ENCODE peak calls at places on chromosomes 3 and 15, in eight cellular contexts. One of them, this sample, is unnamed.

GRCh38 chr15:62783303-62783957 is 259.1 kb upstream of the TPM1 start:
- DNase-seq in RKO: no peak
- DNase-seq in GM23338: no peak
- DNase-seq in activated CD4-positive, alpha-beta T cell treated with anti-CD3 and anti-CD28 coated beads, Interleukin-2, amount 10 ng/mL, durations not matched to agents 7 days and 5 days: no peak
- DNase-seq in heart right ventricle: no peak
- DNase-seq in cardiac septum: no peak
- DNase-seq in uterus: no peak
- DNase-seq in M059J: peak
- DNase-seq in this sample: peak

GRCh38 chr15:67805008-67805681 is 20.2 kb upstream of the SKOR1 start:
- DNase-seq in GM23338: no peak
- DNase-seq in heart right ventricle: no peak
- DNase-seq in RKO: no peak
- DNase-seq in uterus: no peak
- DNase-seq in M059J: no peak
- DNase-seq in activated CD4-positive, alpha-beta T cell treated with anti-CD3 and anti-CD28 coated beads, Interleukin-2, amount 10 ng/mL, durations not matched to agents 7 days and 5 days: no peak
- DNase-seq in cardiac septum: peak
- DNase-seq in this sample: no peak

GRCh38 chr15:47184003-47184404 is 533.3 kb upstream of the SEMA6D start:
- DNase-seq in GM23338: peak
- DNase-seq in uterus: no peak
- DNase-seq in RKO: no peak
- DNase-seq in M059J: no peak
- DNase-seq in activated CD4-positive, alpha-beta T cell treated with anti-CD3 and anti-CD28 coated beads, Interleukin-2, amount 10 ng/mL, durations not matched to agents 7 days and 5 days: no peak
- DNase-seq in heart right ventricle: peak
- DNase-seq in cardiac septum: no peak
- DNase-seq in this sample: peak

GRCh38 chr3:176075046-176075445 is 1122.2 kb downstream of the TBL1XR1 start:
- DNase-seq in cardiac septum: no peak
- DNase-seq in M059J: peak
- DNase-seq in activated CD4-positive, alpha-beta T cell treated with anti-CD3 and anti-CD28 coated beads, Interleukin-2, amount 10 ng/mL, durations not matched to agents 7 days and 5 days: no peak
- DNase-seq in GM23338: no peak
- DNase-seq in heart right ventricle: no peak
- DNase-seq in RKO: no peak
- DNase-seq in uterus: no peak
- DNase-seq in this sample: no peak

GRCh38 chr15:72488558-72488957 is 14.4 kb downstream of the ARIH1 start:
- DNase-seq in GM23338: no peak
- DNase-seq in RKO: no peak
- DNase-seq in activated CD4-positive, alpha-beta T cell treated with anti-CD3 and anti-CD28 coated beads, Interleukin-2, amount 10 ng/mL, durations not matched to agents 7 days and 5 days: no peak
- DNase-seq in heart right ventricle: no peak
- DNase-seq in cardiac septum: no peak
- DNase-seq in uterus: no peak
- DNase-seq in M059J: no peak
- DNase-seq in this sample: no peak

GRCh38 chr3:150779402-150779858 is 16.5 kb upstream of the SIAH2 start:
- DNase-seq in GM23338: peak
- DNase-seq in activated CD4-positive, alpha-beta T cell treated with anti-CD3 and anti-CD28 coated beads, Interleukin-2, amount 10 ng/mL, durations not matched to agents 7 days and 5 days: no peak
- DNase-seq in heart right ventricle: no peak
- DNase-seq in uterus: no peak
- DNase-seq in cardiac septum: no peak
- DNase-seq in RKO: no peak
- DNase-seq in M059J: no peak
- DNase-seq in this sample: no peak

GRCh38 chr3:144341461-144341860 is 369.8 kb downstream of the DIPK2A start:
- DNase-seq in heart right ventricle: no peak
- DNase-seq in cardiac septum: no peak
- DNase-seq in uterus: no peak
- DNase-seq in M059J: no peak
- DNase-seq in activated CD4-positive, alpha-beta T cell treated with anti-CD3 and anti-CD28 coated beads, Interleukin-2, amount 10 ng/mL, durations not matched to agents 7 days and 5 days: no peak
- DNase-seq in RKO: no peak
- DNase-seq in GM23338: no peak
- DNase-seq in this sample: no peak

GRCh38 chr15:81339321-81339720 is 15.4 kb upstream of the STARD5 start:
- DNase-seq in RKO: no peak
- DNase-seq in M059J: no peak
- DNase-seq in cardiac septum: no peak
- DNase-seq in GM23338: no peak
- DNase-seq in activated CD4-positive, alpha-beta T cell treated with anti-CD3 and anti-CD28 coated beads, Interleukin-2, amount 10 ng/mL, durations not matched to agents 7 days and 5 days: no peak
- DNase-seq in heart right ventricle: no peak
- DNase-seq in uterus: no peak
- DNase-seq in this sample: no peak

GRCh38 chr3:71713041-71713440 is 12.2 kb downstream of the EIF4E3 start:
- DNase-seq in activated CD4-positive, alpha-beta T cell treated with anti-CD3 and anti-CD28 coated beads, Interleukin-2, amount 10 ng/mL, durations not matched to agents 7 days and 5 days: no peak
- DNase-seq in uterus: no peak
- DNase-seq in heart right ventricle: no peak
- DNase-seq in cardiac septum: no peak
- DNase-seq in RKO: no peak
- DNase-seq in GM23338: no peak
- DNase-seq in M059J: no peak
- DNase-seq in this sample: peak

GRCh38 chr15:50261979-50262378 is 3.5 kb downstream of the HDC start:
- DNase-seq in M059J: no peak
- DNase-seq in uterus: no peak
- DNase-seq in heart right ventricle: no peak
- DNase-seq in cardiac septum: no peak
- DNase-seq in activated CD4-positive, alpha-beta T cell treated with anti-CD3 and anti-CD28 coated beads, Interleukin-2, amount 10 ng/mL, durations not matched to agents 7 days and 5 days: no peak
- DNase-seq in GM23338: peak
- DNase-seq in RKO: no peak
- DNase-seq in this sample: no peak

GRCh38 chr15:94021621-94022320 is 209.6 kb upstream of the MCTP2 start:
- DNase-seq in activated CD4-positive, alpha-beta T cell treated with anti-CD3 and anti-CD28 coated beads, Interleukin-2, amount 10 ng/mL, durations not matched to agents 7 days and 5 days: no peak
- DNase-seq in cardiac septum: no peak
- DNase-seq in GM23338: no peak
- DNase-seq in RKO: no peak
- DNase-seq in M059J: peak
- DNase-seq in heart right ventricle: no peak
- DNase-seq in uterus: peak
- DNase-seq in this sample: no peak

GRCh38 chr3:64327039-64327804 is 102.0 kb upstream of the PRICKLE2 start:
- DNase-seq in uterus: peak
- DNase-seq in activated CD4-positive, alpha-beta T cell treated with anti-CD3 and anti-CD28 coated beads, Interleukin-2, amount 10 ng/mL, durations not matched to agents 7 days and 5 days: no peak
- DNase-seq in GM23338: no peak
- DNase-seq in RKO: no peak
- DNase-seq in cardiac septum: peak
- DNase-seq in M059J: no peak
- DNase-seq in heart right ventricle: peak
- DNase-seq in this sample: no peak

GRCh38 chr15:66369773-66370651 is 13.5 kb upstream of the TIPIN start:
- DNase-seq in GM23338: peak
- DNase-seq in cardiac septum: no peak
- DNase-seq in RKO: no peak
- DNase-seq in activated CD4-positive, alpha-beta T cell treated with anti-CD3 and anti-CD28 coated beads, Interleukin-2, amount 10 ng/mL, durations not matched to agents 7 days and 5 days: peak
- DNase-seq in M059J: peak
- DNase-seq in uterus: no peak
- DNase-seq in heart right ventricle: no peak
- DNase-seq in this sample: no peak

This sample was measured in mammary epithelial cell.